ENCODE peak calls at places on chromosomes 5 and 9, in four cellular contexts. K is tibial artery, C is pancreas, Q is HepG2. I is an unnamed sample.

GRCh38 chr5:181189962-181190710 is 14.9 kb downstream of the TRIM7 start:
- DNase-seq in K (peak; percentile 73), C (peak; percentile 50), Q (no peak), I (peak; percentile 72)

GRCh38 chr5:37665889-37666288 is 174.0 kb downstream of the GDNF start:
- DNase-seq in Q (no peak), C (peak; percentile 62), K (no peak), I (peak; percentile 67)

GRCh38 chr5:10595678-10596309 is 31.9 kb downstream of the ANKRD33B start:
- DNase-seq in Q (peak; percentile 24), K (peak; percentile 71), C (peak; percentile 15), I (peak; percentile 40)

GRCh38 chr5:56858777-56859442 is 43.6 kb downstream of the MAP3K1 start:
- DNase-seq in K (no peak), C (no peak), Q (no peak), I (no peak)

GRCh38 chr5:81537905-81538535 is 144.1 kb upstream of the ACOT12 start:
- DNase-seq in Q (no peak), C (no peak), K (no peak), I (no peak)

GRCh38 chr9:94639045-94639995 is at the start of gene FBP1:
- DNase-seq in Q (no peak), K (peak; percentile 75), C (peak; percentile 63), I (peak; percentile 78)

GRCh38 chr5:138668981-138669380 is 84.2 kb upstream of the CTNNA1 start:
- DNase-seq in C (no peak), Q (no peak), K (no peak), I (no peak)

GRCh38 chr5:128349044-128349629 is 188.9 kb downstream of the FBN2 start:
- DNase-seq in Q (no peak), C (peak; percentile 15), K (no peak), I (no peak)

GRCh38 chr9:127654619-127655018 is 42.5 kb downstream of the STXBP1 start:
- DNase-seq in K (no peak), C (no peak), Q (no peak), I (no peak)

DNA sequence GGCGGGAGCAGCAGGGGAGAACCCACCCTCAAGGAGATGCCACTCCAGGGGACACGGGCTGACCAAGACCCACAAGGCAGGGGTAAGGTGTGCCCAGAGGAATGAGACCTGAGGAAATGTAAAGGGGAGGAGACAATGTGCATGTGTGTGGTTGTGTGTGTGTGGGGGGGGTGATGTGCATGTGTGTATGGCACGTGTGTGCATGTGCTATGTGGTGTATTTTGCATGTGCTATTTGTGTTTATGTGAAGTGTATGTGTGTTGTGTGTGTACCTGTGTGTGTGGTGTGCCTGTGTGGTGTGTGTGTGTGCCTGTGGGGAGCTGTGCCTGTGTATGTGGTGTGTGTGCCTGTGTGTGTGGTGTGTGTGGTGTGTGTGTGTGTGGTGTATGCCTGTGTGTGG is 33.5 kb upstream of the FCN2 start:
- DNase-seq in Q (no peak), K (no peak), C (no peak), I (no peak)
- H3K27me3 ChIP-seq in Q (peaks cover 1% of the 10 kb centered on the region), K (no peaks in the 10 kb centered on the region), C (no peaks in the 10 kb centered on the region), I (no peaks in the 10 kb centered on the region)

DNA sequence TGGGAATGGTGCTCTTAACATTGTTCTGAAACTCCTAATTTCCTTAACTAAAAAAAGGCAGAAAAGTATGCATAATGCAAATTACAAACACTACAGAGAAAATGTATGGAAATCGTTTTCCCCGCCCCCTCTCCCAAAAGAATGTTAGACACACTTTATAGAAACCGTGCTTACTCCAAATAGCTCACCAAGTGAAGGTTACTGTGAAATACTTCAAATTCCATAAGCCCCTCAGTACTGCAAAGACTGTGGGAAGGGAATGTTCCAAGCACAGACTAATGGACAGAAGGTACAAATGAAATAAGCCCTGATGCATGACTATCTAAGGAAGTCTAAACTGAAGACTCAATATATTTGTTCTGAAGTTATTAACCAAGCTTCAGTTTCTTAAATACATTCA is 12.5 kb downstream of the MAPKAP1 start:
- DNase-seq in C (no peak), Q (peak; percentile 74), K (no peak), I (no peak)
- H3K4me3 ChIP-seq in C (no peak overlapping the region), Q (no peak overlapping the region), K (no peak overlapping the region), I (no peak overlapping the region)

GRCh38 chr5:73314395-73315195 is 134.0 kb downstream of the FOXD1 start:
- DNase-seq in Q (no peak), K (no peak), C (no peak), I (no peak)

GRCh38 chr5:73311291-73312110 is 137.1 kb downstream of the FOXD1 start:
- DNase-seq in C (no peak), K (peak; percentile 68), Q (no peak), I (peak; percentile 67)

GRCh38 chr5:73317523-73317922 is 131.1 kb downstream of the FOXD1 start:
- DNase-seq in K (no peak), C (no peak), Q (no peak), I (no peak)

GRCh38 chr5:73312146-73312871 is 136.3 kb downstream of the FOXD1 start:
- DNase-seq in Q (no peak), C (no peak), K (no peak), I (no peak)

DNA sequence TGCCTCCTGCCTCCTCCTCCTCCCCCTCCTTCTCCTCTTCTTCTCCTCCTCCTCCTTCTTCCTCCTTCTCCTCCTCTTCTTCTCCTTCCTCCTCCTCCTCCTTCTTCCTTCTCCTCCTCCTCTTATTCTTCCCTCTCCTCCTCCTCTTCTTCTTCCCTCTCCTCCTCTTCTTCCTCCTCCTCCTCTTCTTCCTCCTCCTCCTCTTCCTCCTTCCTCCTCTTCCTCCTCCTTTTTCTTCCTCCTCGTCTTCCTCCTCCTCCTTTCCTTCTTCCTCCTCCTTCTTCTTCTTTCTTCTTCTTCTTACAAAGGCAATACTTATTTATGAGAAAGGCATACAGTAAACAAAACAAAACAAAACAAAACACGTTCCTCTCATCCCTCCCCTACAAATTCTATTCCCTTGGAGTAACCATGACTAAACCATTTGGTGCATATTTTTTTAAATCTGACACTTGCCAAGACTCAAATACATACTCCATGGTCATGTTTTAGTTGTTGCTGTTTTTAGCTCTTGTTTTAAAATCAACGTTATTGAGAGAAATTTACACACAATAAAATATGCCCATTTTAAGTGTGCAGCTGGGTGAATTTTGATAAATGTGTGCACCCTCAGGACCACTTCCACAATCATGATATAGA is 135.6 kb downstream of the FOXD1 start:
- DNase-seq in K (no peak), Q (no peak), C (no peak), I (no peak)
- H3K27me3 ChIP-seq in K (no peaks in the 10 kb centered on the region), Q (peaks cover 7% of the 10 kb centered on the region), C (peaks cover 5% of the 10 kb centered on the region), I (peaks cover 2% of the 10 kb centered on the region)

DNA sequence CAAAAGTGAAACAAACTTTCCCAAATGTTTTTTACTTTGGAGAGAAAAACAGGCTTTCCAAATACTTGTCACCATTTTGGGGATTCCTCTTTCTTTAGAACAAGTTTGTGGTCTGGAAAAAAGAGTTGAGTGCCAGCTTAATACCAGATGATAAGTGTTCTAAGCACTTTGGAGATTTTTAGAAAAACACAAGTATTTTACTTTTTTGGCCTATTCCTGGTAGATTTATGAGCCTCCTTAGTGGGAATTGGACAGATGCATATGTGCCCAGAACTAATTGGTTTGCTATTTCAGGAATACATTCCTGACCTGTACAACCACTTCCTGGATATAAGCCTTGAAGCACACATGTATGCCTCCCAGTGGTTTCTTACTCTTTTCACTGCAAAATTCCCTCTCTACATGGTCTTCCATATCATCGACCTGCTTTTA is 40.5 kb downstream of the GPR21 start:
- DNase-seq in K (no peak), C (no peak), Q (no peak), I (no peak)
- H3K4me3 ChIP-seq in K (peak overlapping the region; percentile 34), C (no peak overlapping the region), Q (no peak overlapping the region), I (peak overlapping the region; percentile 20)

GRCh38 chr5:1672396-1672795 is 127.2 kb downstream of the MRPL36 start:
- DNase-seq in Q (no peak), C (no peak), K (no peak), I (no peak)
- H3K27me3 ChIP-seq in Q (peaks cover 2% of the 10 kb centered on the region), C (no peaks in the 10 kb centered on the region), K (no peaks in the 10 kb centered on the region), I (no peaks in the 10 kb centered on the region)